ENCODE peak calls at places on chromosomes 6 and 20, in seven cellular contexts. Y is effector memory CD4-positive, alpha-beta T cell; G is NCI-H1105; C is fibroblast of mammary gland; W is stimulated activated CD4-positive, alpha-beta T cell treated with anti-CD3 and anti-CD28 coated beads, Interleukin-1b, Interleukin-23, amount 100 ng/mL, for 4 hours; Z is T-helper 9 cell; S is neural crest cell. H is an unnamed sample.
A peak's percentile ranks its signal among the peaks of the same experiment; 100 is the strongest.

GRCh38 chr20:31956556-31957220 is 4.8 kb upstream of the PDRG1 start:
- DNase-seq in C (no peak), Y (no peak), G (no peak), S (no peak), Z (no peak), W (no peak), H (no peak)

GRCh38 chr6:37127961-37128862 is 41.7 kb upstream of the PIM1 start:
- DNase-seq in W (no peak), G (no peak), S (no peak), Y (no peak), Z (no peak), C (peak; percentile 83), H (no peak)

GRCh38 chr6:125957845-125958244 is 1.3 kb downstream of the HINT3 start:
- DNase-seq in Z (no peak), Y (no peak), W (no peak), G (no peak), S (no peak), C (peak; percentile 71), H (no peak)

GRCh38 chr20:45392733-45393132 is 14.6 kb upstream of the TP53TG5 start:
- DNase-seq in W (no peak), S (no peak), G (no peak), Y (no peak), C (no peak), Z (no peak), H (no peak)

GRCh38 chr6:37137881-37138568 is 31.9 kb upstream of the PIM1 start:
- DNase-seq in Z (no peak), S (no peak), Y (no peak), W (no peak), C (peak; percentile 89), G (no peak), H (no peak)

GRCh38 chr6:46687619-46688097 is at the start of gene TDRD6:
- DNase-seq in G (no peak), Y (no peak), W (no peak), S (no peak), C (no peak), Z (no peak), H (peak; percentile 83)

GRCh38 chr6:137358273-137358672 is 135.9 kb downstream of the OLIG3 start:
- DNase-seq in W (no peak), S (no peak), Z (no peak), G (peak; percentile 84), Y (no peak), C (no peak), H (no peak)

GRCh38 chr6:106134906-106135634 is 48.9 kb downstream of the PRDM1 start:
- DNase-seq in S (no peak), Y (no peak), G (no peak), Z (no peak), W (no peak), C (peak; percentile 63), H (no peak)

GRCh38 chr6:85675030-85675819 is 32.5 kb upstream of the SYNCRIP start:
- DNase-seq in Y (no peak), S (no peak), G (no peak), Z (no peak), C (peak; percentile 85), W (no peak), H (no peak)

H was measured in chondrocyte.